ENCODE peak calls at places on chromosomes 6 and 20, in five cellular contexts. E is IMR-90, L is left lung, D is mammary epithelial cell, S is adipocyte. V is an unnamed sample. For H3K36me3, the result is how much of the 10 kb centered on the place peaks cover.

GRCh38 chr6:51107769-51108203 is 289.1 kb downstream of the TFAP2B start:
- DNase-seq in E (no peak), L (no peak), D (no peak), S (no peak), V (no peak)

GRCh38 chr6:34522740-34523139 is 33.4 kb downstream of the SPDEF start:
- DNase-seq in E (no peak), L (no peak), D (no peak), S (no peak), V (no peak)

GRCh38 chr6:35810831-35811698 is 5.9 kb downstream of the LHFPL5 start:
- DNase-seq in E (peak), L (no peak), D (peak), S (peak), V (peak)

GRCh38 chr20:1835531-1835930 is 59.7 kb upstream of the SIRPA start:
- DNase-seq in E (no peak), L (no peak), D (no peak), S (no peak), V (no peak)

GRCh38 chr6:15017251-15017650 is 228.6 kb upstream of the JARID2 start:
- DNase-seq in E (peak), L (no peak), D (no peak), S (peak), V (no peak)

GRCh38 chr6:42450314-42451145 is 1.2 kb downstream of the TRERF1 start:
- DNase-seq in E (peak), L (peak), D (no peak), S (peak), V (peak)

GRCh38 chr6:3340358-3340798 is 81.6 kb downstream of the PSMG4 start:
- DNase-seq in E (no peak), L (no peak), D (no peak), S (peak), V (no peak)

GRCh38 chr6:16184129-16184528 is 54.3 kb upstream of the GMPR start:
- DNase-seq in E (peak), L (no peak), D (peak), S (no peak), V (no peak)

GRCh38 chr6:84033523-84034451 is at the start of gene MRAP2:
- DNase-seq in E (no peak), L (peak), D (peak), S (peak), V (peak)

GRCh38 chr6:132569170-132569569 is 952 bp upstream of the TAAR6 start:
- DNase-seq in E (no peak), L (no peak), D (no peak), S (no peak), V (no peak)

GRCh38 chr20:2292711-2293110 is 3.1 kb upstream of the TGM3 start:
- DNase-seq in E (no peak), L (peak), D (no peak), S (peak), V (no peak)

GRCh38 chr20:5680227-5680626 is 70.0 kb upstream of the SHLD1 start:
- DNase-seq in E (peak), L (no peak), D (peak), S (no peak), V (no peak)

GRCh38 chr20:49403012-49403411 is 79.5 kb downstream of the KCNB1 start:
- DNase-seq in E (no peak), L (no peak), D (no peak), S (no peak), V (no peak)

GRCh38 chr6:109944448-109944847 is 33.7 kb upstream of the GPR6 start:
- DNase-seq in E (no peak), L (no peak), D (peak), S (no peak), V (no peak)

GRCh38 chr20:37158248-37158647 is 20.9 kb upstream of the RPN2 start:
- DNase-seq in E (no peak), L (no peak), D (no peak), S (no peak), V (no peak)

GRCh38 chr6:45710304-45710821 is 305.3 kb downstream of the CLIC5 start:
- DNase-seq in E (peak), L (peak), D (no peak), S (peak), V (peak)

GRCh38 chr20:5261763-5262162 is 55.0 kb downstream of the PROKR2 start:
- DNase-seq in E (no peak), L (no peak), D (no peak), S (no peak), V (no peak)

GRCh38 chr20:13131688-13132087 is 89.4 kb upstream of the ISM1 start:
- DNase-seq in E (no peak), L (no peak), D (no peak), S (no peak), V (no peak)

GRCh38 chr6:160462551-160463109 is 114.5 kb downstream of the SLC22A3 start:
- DNase-seq in E (peak), L (no peak), D (peak), S (peak), V (peak)

GRCh38 chr6:123913858-123914257 is 110.2 kb downstream of the NKAIN2 start:
- DNase-seq in E (peak), L (no peak), D (peak), S (no peak), V (no peak)

GRCh38 chr6:139230421-139230840 is 61.4 kb downstream of the TXLNB start:
- DNase-seq in E (peak), L (no peak), D (no peak), S (peak), V (peak)

GRCh38 chr6:131206463-131207251 is 71.4 kb downstream of the AKAP7 start:
- DNase-seq in E (no peak), L (no peak), D (no peak), S (no peak), V (no peak)

GRCh38 chr20:32989507-32990283 is 14.5 kb downstream of the SUN5 start:
- DNase-seq in E (no peak), L (no peak), D (no peak), S (no peak), V (no peak)

GRCh38 chr6:6002809-6003333 is 3.9 kb downstream of the NRN1 start:
- DNase-seq in E (no peak), L (no peak), D (no peak), S (no peak), V (peak)

GRCh38 chr20:22288156-22288555 is 296.2 kb downstream of the FOXA2 start:
- DNase-seq in E (no peak), L (no peak), D (no peak), S (no peak), V (no peak)

GRCh38 chr6:152298055-152298647 is 339.0 kb downstream of the SYNE1 start:
- DNase-seq in E (no peak), L (no peak), D (no peak), S (no peak), V (no peak)

GRCh38 chr6:5718231-5718947 is 288.3 kb downstream of the NRN1 start:
- DNase-seq in E (no peak), L (no peak), D (no peak), S (no peak), V (no peak)

GRCh38 chr6:27332692-27333641 is 20.9 kb upstream of the POM121L2 start:
- DNase-seq in E (peak), L (no peak), D (peak), S (peak), V (peak)

GRCh38 chr6:22133352-22133751 is 163.5 kb downstream of the PRL start:
- DNase-seq in E (no peak), L (no peak), D (no peak), S (no peak), V (no peak)

GRCh38 chr6:15283986-15284361 is 38.1 kb downstream of the JARID2 start:
- DNase-seq in E (no peak), L (no peak), D (no peak), S (no peak), V (peak)

GRCh38 chr6:41302638-41303037 is 16.2 kb upstream of the TREM1 start:
- DNase-seq in E (no peak), L (no peak), D (no peak), S (no peak), V (no peak)

GRCh38 chr6:80003841-80004198 is 629 bp upstream of the TTK start:
- DNase-seq in E (no peak), L (peak), D (no peak), S (no peak), V (peak)

GRCh38 chr20:46060301-46060881 is 29.4 kb downstream of the NCOA5 start:
- DNase-seq in E (no peak), L (no peak), D (no peak), S (no peak), V (peak)

GRCh38 chr20:11180186-11180585 is 506.4 kb upstream of the JAG1 start:
- DNase-seq in E (no peak), L (no peak), D (no peak), S (no peak), V (no peak)

GRCh38 chr6:35368038-35368887 is 25.9 kb downstream of the PPARD start:
- DNase-seq in E (peak), L (no peak), D (peak), S (peak), V (no peak)

GRCh38 chr6:129475477-129476247 is 234.3 kb downstream of the ARHGAP18 start:
- DNase-seq in E (peak), L (no peak), D (no peak), S (no peak), V (no peak)

GRCh38 chr20:51404297-51405060 is 138.0 kb downstream of the NFATC2 start:
- DNase-seq in E (no peak), L (peak), D (no peak), S (no peak), V (no peak)

GRCh38 chr6:66094615-66095014 is 387.6 kb upstream of the EYS start:
- DNase-seq in E (no peak), L (no peak), D (no peak), S (no peak), V (no peak)

GRCh38 chr6:23339268-23339667 is 769.9 kb downstream of the HDGFL1 start:
- DNase-seq in E (no peak), L (no peak), D (no peak), S (no peak), V (no peak)

DNA sequence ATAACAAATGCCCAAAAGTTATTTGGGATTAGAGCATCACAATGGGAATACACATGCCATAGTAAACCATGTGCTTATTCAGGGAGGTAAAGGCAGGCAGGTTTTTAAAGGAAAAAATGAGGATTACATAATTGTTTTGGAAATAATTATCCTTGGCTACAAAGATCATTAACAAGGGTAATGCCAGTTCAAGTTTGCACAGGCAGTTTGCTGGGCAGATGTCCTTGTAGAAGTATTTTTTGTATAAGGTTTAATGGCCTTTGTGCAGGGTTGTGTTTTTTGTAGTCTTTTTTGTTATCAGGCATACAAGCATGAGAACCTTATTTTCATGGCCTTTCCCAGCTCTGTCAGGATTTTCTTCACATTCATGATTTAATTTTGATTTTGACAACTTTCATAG is 24.7 kb downstream of the FBXO9 start:
- DNase-seq in E (no peak), L (no peak), D (no peak), S (no peak), V (no peak)
- H3K36me3 ChIP-seq in E (under half), L (under half), D (under half), S (half or more), V (half or more)

GRCh38 chr6:167013067-167013466 is 13.9 kb downstream of the CEP43 start:
- DNase-seq in E (no peak), L (no peak), D (no peak), S (no peak), V (no peak)

GRCh38 chr6:167005350-167006159 is 6.4 kb downstream of the CEP43 start:
- DNase-seq in E (no peak), L (no peak), D (no peak), S (no peak), V (no peak)

GRCh38 chr6:167007930-167008329 is 8.7 kb downstream of the CEP43 start:
- DNase-seq in E (no peak), L (no peak), D (no peak), S (no peak), V (no peak)
- H3K36me3 ChIP-seq in E (under half), L (under half), D (under half), S (under half), V (under half)

GRCh38 chr6:20564777-20565176 is 30.5 kb downstream of the CDKAL1 start:
- DNase-seq in E (peak), L (no peak), D (no peak), S (no peak), V (no peak)
- H3K36me3 ChIP-seq in E (under half), L (under half), D (under half), S (under half), V (under half)

DNA sequence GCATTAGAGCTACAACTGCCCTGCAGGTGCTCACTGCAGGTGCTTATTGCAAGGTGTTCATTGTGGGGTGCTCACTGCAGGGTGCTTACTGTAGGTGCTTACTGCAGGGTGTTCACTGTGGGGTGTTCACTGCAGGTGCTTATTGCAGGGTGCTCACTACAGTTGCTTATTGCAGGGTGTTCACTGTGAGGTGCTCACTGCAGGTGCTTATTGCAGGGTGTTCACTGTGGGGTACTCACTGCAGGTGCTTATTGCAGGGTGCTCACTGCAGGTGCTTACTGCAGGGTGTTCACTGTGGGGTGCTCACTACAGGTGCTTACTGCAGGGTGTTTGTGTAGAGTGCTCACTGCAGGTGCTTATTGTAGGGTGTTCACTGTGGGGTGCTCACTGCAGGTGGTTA is 20.8 kb downstream of the APMAP start:
- DNase-seq in E (no peak), L (no peak), D (no peak), S (no peak), V (no peak)
- H3K36me3 ChIP-seq in E (under half), L (under half), D (under half), S (half or more), V (half or more)

GRCh38 chr20:47223896-47224295 is 132.6 kb downstream of the ZMYND8 start:
- DNase-seq in E (no peak), L (no peak), D (no peak), S (no peak), V (no peak)

GRCh38 chr20:47224300-47224791 is 132.2 kb downstream of the ZMYND8 start:
- DNase-seq in E (no peak), L (no peak), D (no peak), S (no peak), V (no peak)

GRCh38 chr20:47227119-47227518 is 129.4 kb downstream of the ZMYND8 start:
- DNase-seq in E (no peak), L (no peak), D (no peak), S (no peak), V (no peak)

GRCh38 chr20:47224857-47225256 is 131.6 kb downstream of the ZMYND8 start:
- DNase-seq in E (no peak), L (no peak), D (no peak), S (no peak), V (no peak)

DNA sequence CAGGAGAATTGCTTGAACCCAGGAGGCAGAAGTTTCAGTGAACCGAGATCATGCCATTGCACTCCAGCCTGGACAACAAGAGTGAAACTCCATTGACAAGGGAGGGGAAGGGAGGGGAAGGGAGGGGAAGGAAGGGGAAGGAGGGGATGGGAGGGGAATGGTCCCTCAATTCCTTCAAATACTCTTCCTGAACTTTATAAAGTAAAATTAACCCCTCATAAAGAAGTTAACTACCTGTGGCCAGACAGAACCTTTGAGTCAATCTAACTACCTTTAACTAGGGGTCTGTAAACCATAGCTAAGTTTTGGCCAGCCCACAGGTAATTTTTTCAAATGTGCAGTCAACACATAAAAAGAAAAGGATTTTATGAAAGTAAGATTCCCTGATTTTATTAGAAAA is 131.0 kb downstream of the ZMYND8 start:
- DNase-seq in E (no peak), L (no peak), D (no peak), S (no peak), V (no peak)
- H3K36me3 ChIP-seq in E (under half), L (under half), D (half or more), S (half or more), V (half or more)

GRCh38 chr6:125887372-125887771 is 69.2 kb upstream of the HINT3 start:
- DNase-seq in E (no peak), L (no peak), D (no peak), S (no peak), V (no peak)
- H3K36me3 ChIP-seq in E (under half), L (under half), D (under half), S (half or more), V (under half)

GRCh38 chr20:25286917-25287316 is 39.0 kb downstream of the PYGB start:
- DNase-seq in E (no peak), L (peak), D (no peak), S (no peak), V (peak)

GRCh38 chr20:25289886-25290597 is 42.2 kb downstream of the PYGB start:
- DNase-seq in E (no peak), L (no peak), D (no peak), S (no peak), V (peak)

GRCh38 chr20:25287631-25288290 is 39.9 kb downstream of the PYGB start:
- DNase-seq in E (no peak), L (no peak), D (no peak), S (no peak), V (peak)

GRCh38 chr20:25290646-25291431 is 43.0 kb downstream of the PYGB start:
- DNase-seq in E (no peak), L (no peak), D (no peak), S (no peak), V (peak)

GRCh38 chr20:25288291-25289181 is 40.7 kb downstream of the PYGB start:
- DNase-seq in E (no peak), L (peak), D (no peak), S (no peak), V (peak)
- H3K36me3 ChIP-seq in E (half or more), L (under half), D (half or more), S (half or more), V (half or more)

GRCh38 chr6:13302291-13302690 is 26.0 kb downstream of the TBC1D7 start:
- DNase-seq in E (no peak), L (no peak), D (no peak), S (no peak), V (no peak)

GRCh38 chr6:13299909-13300308 is 28.4 kb downstream of the TBC1D7 start:
- DNase-seq in E (no peak), L (no peak), D (no peak), S (no peak), V (no peak)

GRCh38 chr6:13302751-13303667 is 25.3 kb downstream of the TBC1D7 start:
- DNase-seq in E (peak), L (peak), D (peak), S (peak), V (peak)

GRCh38 chr6:13299403-13299821 is 28.9 kb downstream of the TBC1D7 start:
- DNase-seq in E (no peak), L (no peak), D (no peak), S (no peak), V (no peak)

DNA sequence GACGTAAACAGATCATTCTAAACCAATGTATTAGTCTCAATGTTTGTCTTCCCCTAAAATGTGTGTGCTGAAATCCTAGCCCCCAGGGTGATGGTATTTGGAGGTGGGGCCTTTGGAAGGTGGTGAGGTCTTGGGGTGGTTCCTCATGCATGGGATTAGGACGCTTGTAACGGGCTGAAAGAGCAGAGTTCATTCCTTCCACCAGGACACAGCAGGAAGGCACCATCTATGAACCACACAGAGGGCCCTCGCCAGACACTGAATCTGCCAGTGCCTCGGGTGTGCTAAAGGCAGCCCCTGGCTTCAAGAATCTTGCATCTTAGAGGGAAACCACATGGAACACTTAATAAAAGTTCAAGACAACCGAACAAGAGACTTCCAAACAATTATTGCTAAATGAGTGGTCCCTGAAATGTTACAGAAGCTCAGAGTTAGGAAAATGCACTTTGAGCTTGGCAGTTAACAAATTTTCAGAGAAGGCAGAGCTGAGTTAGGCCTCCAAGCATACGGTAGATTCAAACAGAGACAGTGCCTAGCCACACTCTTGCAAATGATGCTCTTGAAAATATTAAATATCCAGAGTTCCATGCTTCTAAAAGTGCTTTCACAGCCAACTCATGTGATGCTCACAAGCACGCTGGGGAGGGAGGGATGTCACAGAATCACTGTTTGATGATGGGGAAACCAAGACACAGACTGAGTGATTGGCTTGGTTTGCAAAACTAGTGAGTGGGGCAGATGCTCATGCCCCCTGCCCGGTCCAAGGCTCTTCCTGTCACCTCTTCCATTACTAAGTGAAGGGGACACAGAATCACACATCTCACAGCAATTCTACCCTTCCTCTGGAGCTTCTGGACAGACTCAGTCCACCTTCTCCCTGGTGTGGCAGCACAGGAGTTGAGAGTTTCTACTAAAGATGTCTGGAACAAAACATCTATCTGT is 27.4 kb downstream of the TBC1D7 start:
- DNase-seq in E (no peak), L (no peak), D (no peak), S (no peak), V (no peak)
- H3K36me3 ChIP-seq in E (under half), L (under half), D (under half), S (under half), V (under half)

GRCh38 chr20:40370800-40371199 is 318.2 kb downstream of the MAFB start:
- DNase-seq in E (no peak), L (no peak), D (no peak), S (no peak), V (no peak)
- H3K36me3 ChIP-seq in E (under half), L (under half), D (under half), S (under half), V (under half)

GRCh38 chr6:43540507-43540906 is 23.6 kb downstream of the POLR1C start:
- DNase-seq in E (no peak), L (no peak), D (no peak), S (no peak), V (no peak)
- H3K36me3 ChIP-seq in E (under half), L (under half), D (under half), S (half or more), V (half or more)

V was measured in osteoblast.